ENCODE peak calls at places on chromosomes 11 and 22, in five cellular contexts. V, N, L, S and G are unnamed samples.
A peak's percentile ranks its signal among the peaks of the same experiment; 100 is the strongest.

GRCh38 chr11:17760102-17761029 is 25.8 kb downstream of the KCNC1 start:
- DNase-seq in V (peak; percentile 61), N (no peak), L (peak; percentile 54), S (no peak), G (peak; percentile 6)

GRCh38 chr11:18527512-18527911 is 770 bp upstream of the TSG101 start:
- DNase-seq in V (no peak), N (no peak), L (peak; percentile 1), S (no peak), G (no peak)

GRCh38 chr11:122646549-122647340 is 8.8 kb upstream of the UBASH3B start:
- DNase-seq in V (no peak), N (no peak), L (no peak), S (no peak), G (no peak)

GRCh38 chr22:35766654-35767580 is 49.2 kb downstream of the APOL5 start:
- DNase-seq in V (no peak), N (no peak), L (peak; percentile 36), S (no peak), G (no peak)

GRCh38 chr22:39750759-39751158 is 142.8 kb downstream of the ENTHD1 start:
- DNase-seq in V (no peak), N (no peak), L (no peak), S (no peak), G (no peak)

GRCh38 chr11:75073459-75074190 is 23.1 kb downstream of the OR2AT4 start:
- DNase-seq in V (no peak), N (no peak), L (no peak), S (no peak), G (no peak)

GRCh38 chr11:64285885-64286800 is 495 bp downstream of the GPR137 start:
- DNase-seq in V (no peak), N (no peak), L (peak; percentile 48), S (no peak), G (no peak)

GRCh38 chr11:46293616-46294015 is 16.2 kb downstream of the CREB3L1 start:
- DNase-seq in V (peak; percentile 36), N (no peak), L (no peak), S (no peak), G (peak; percentile 85)

GRCh38 chr11:28529540-28530410 is 421.6 kb downstream of the METTL15 start:
- DNase-seq in V (no peak), N (no peak), L (peak; percentile 46), S (no peak), G (peak; percentile 55)

GRCh38 chr11:8342821-8343681 is 79.4 kb upstream of the LMO1 start:
- DNase-seq in V (no peak), N (no peak), L (no peak), S (no peak), G (no peak)

GRCh38 chr22:45291061-45291930 is 6.5 kb downstream of the UPK3A start:
- DNase-seq in V (no peak), N (no peak), L (no peak), S (no peak), G (no peak)

GRCh38 chr11:36186797-36187196 is 102.4 kb downstream of the COMMD9 start:
- DNase-seq in V (no peak), N (no peak), L (no peak), S (no peak), G (no peak)

GRCh38 chr11:16180868-16181267 is 175.5 kb downstream of the SOX6 start:
- DNase-seq in V (no peak), N (no peak), L (no peak), S (no peak), G (no peak)

GRCh38 chr11:129117595-129118350 is 74.4 kb downstream of the ARHGAP32 start:
- DNase-seq in V (peak; percentile 45), N (no peak), L (peak; percentile 85), S (no peak), G (peak; percentile 48)

GRCh38 chr11:898160-898517 is 12.5 kb downstream of the CHID1 start:
- DNase-seq in V (peak; percentile 49), N (no peak), L (no peak), S (no peak), G (no peak)

GRCh38 chr22:46547179-46547882 is 9.9 kb upstream of the CELSR1 start:
- DNase-seq in V (peak; percentile 43), N (peak; percentile 71), L (no peak), S (peak; percentile 63), G (no peak)

GRCh38 chr11:65546217-65546958 is 11.8 kb downstream of the LTBP3 start:
- DNase-seq in V (peak; percentile 89), N (no peak), L (peak; percentile 85), S (peak; percentile 96), G (no peak)

GRCh38 chr11:43943357-43943930 is 1.0 kb downstream of the C11orf96 start:
- DNase-seq in V (no peak), N (no peak), L (no peak), S (no peak), G (no peak)

GRCh38 chr11:131618203-131618602 is 247.8 kb downstream of the NTM start:
- DNase-seq in V (no peak), N (no peak), L (no peak), S (no peak), G (no peak)

GRCh38 chr11:125081098-125081798 is 18.1 kb downstream of the SLC37A2 start:
- DNase-seq in V (no peak), N (peak; percentile 44), L (no peak), S (peak; percentile 42), G (no peak)

GRCh38 chr11:40314327-40314726 is 1145.1 kb downstream of the LRRC4C start:
- DNase-seq in V (no peak), N (no peak), L (no peak), S (no peak), G (no peak)

GRCh38 chr11:34174411-34175041 is 69.1 kb downstream of the NAT10 start:
- DNase-seq in V (peak; percentile 89), N (peak; percentile 84), L (peak; percentile 7), S (peak; percentile 88), G (no peak)

GRCh38 chr11:44989831-44990566 is 39.3 kb upstream of the TP53I11 start:
- DNase-seq in V (no peak), N (peak; percentile 66), L (no peak), S (no peak), G (no peak)

GRCh38 chr22:26902401-26903029 is 245.1 kb downstream of the MIAT start:
- DNase-seq in V (no peak), N (no peak), L (no peak), S (no peak), G (no peak)

GRCh38 chr22:44544523-44545433 is 46.7 kb upstream of the RTL6 start:
- DNase-seq in V (no peak), N (no peak), L (no peak), S (no peak), G (no peak)

GRCh38 chr22:21080435-21081137 is 34.8 kb downstream of the LRRC74B start:
- DNase-seq in V (no peak), N (no peak), L (no peak), S (no peak), G (no peak)

GRCh38 chr11:82038151-82038550 is 695.5 kb downstream of the FAM181B start:
- DNase-seq in V (no peak), N (no peak), L (no peak), S (no peak), G (no peak)

GRCh38 chr11:96167233-96167632 is 175.8 kb downstream of the MAML2 start:
- DNase-seq in V (no peak), N (no peak), L (no peak), S (no peak), G (no peak)

GRCh38 chr22:43077121-43077877 is 11.9 kb downstream of the TTLL1 start:
- DNase-seq in V (peak; percentile 42), N (no peak), L (no peak), S (no peak), G (no peak)

GRCh38 chr22:19998232-19998951 is 18.2 kb downstream of the ARVCF start:
- DNase-seq in V (no peak), N (no peak), L (no peak), S (no peak), G (no peak)